ENCODE peak calls at places on chromosomes 7 and 10, in seven cellular contexts. X, H, Q, O, D, M and B are unnamed samples.

GRCh38 chr7:150814328-150815001 is 13.9 kb downstream of the TMEM176A start:
- DNase-seq in Q (no peak), X (no peak), M (no peak), D (no peak), H (no peak), O (no peak), B (no peak)

GRCh38 chr7:131880078-131880477 is 323.6 kb upstream of the PODXL start:
- DNase-seq in X (no peak), O (no peak), H (no peak), Q (no peak), M (no peak), D (no peak), B (no peak)

GRCh38 chr10:34479520-34480179 is 335.4 kb downstream of the PARD3 start:
- DNase-seq in O (no peak), Q (no peak), D (no peak), X (no peak), M (no peak), H (no peak), B (no peak)

GRCh38 chr7:14449291-14449690 is 453.3 kb downstream of the DGKB start:
- DNase-seq in H (no peak), Q (no peak), M (no peak), O (peak; percentile 23), D (no peak), X (no peak), B (no peak)

GRCh38 chr7:39621784-39622411 is 1.5 kb upstream of the RALA start:
- DNase-seq in H (no peak), O (no peak), X (no peak), M (no peak), D (no peak), Q (peak; percentile 80), B (no peak)

GRCh38 chr7:155980841-155981240 is 168.6 kb upstream of the SHH start:
- DNase-seq in M (no peak), O (no peak), H (no peak), X (no peak), D (no peak), Q (no peak), B (no peak)

GRCh38 chr10:108544500-108545120 is 1378.7 kb downstream of the XPNPEP1 start:
- DNase-seq in D (peak; percentile 53), H (peak; percentile 71), X (peak; percentile 50), M (no peak), Q (peak; percentile 73), O (peak; percentile 7), B (no peak)

GRCh38 chr10:78715435-78715834 is 353.3 kb upstream of the ZMIZ1 start:
- DNase-seq in Q (no peak), X (no peak), O (no peak), M (no peak), D (no peak), H (no peak), B (no peak)

GRCh38 chr7:99021941-99022560 is 121.9 kb downstream of the SMURF1 start:
- DNase-seq in X (no peak), Q (no peak), M (no peak), D (no peak), O (no peak), H (no peak), B (no peak)

GRCh38 chr7:98170944-98171343 is 40.3 kb upstream of the BHLHA15 start:
- DNase-seq in H (no peak), X (no peak), O (no peak), D (no peak), M (no peak), Q (no peak), B (no peak)